ENCODE peak calls at places on chromosome 22, in five cellular contexts. C is A549, V is IMR-90, G is K562, H is GM12878. T is an unnamed sample.

GRCh38 chr22:39959640-39960447 is at the start of gene TMA7B:
- DNase-seq in C (peak), H (no peak), V (peak), G (peak), T (no peak)

GRCh38 chr22:26367402-26368245 is 61.4 kb upstream of the ASPHD2 start:
- DNase-seq in G (peak), H (no peak), V (peak), C (peak), T (peak)

GRCh38 chr22:40451230-40451629 is 80.8 kb downstream of the SGSM3 start:
- DNase-seq in H (no peak), V (no peak), G (no peak), C (no peak), T (no peak)

GRCh38 chr22:46507451-46508390 is 29.7 kb downstream of the CELSR1 start:
- DNase-seq in G (no peak), H (no peak), V (no peak), C (no peak), T (no peak)

GRCh38 chr22:46355369-46355995 is 20.0 kb downstream of the TRMU start:
- DNase-seq in V (peak), C (peak), G (peak), H (no peak), T (peak)

GRCh38 chr22:50607366-50608020 is 6.9 kb downstream of the MAPK8IP2 start:
- DNase-seq in V (no peak), C (no peak), G (no peak), H (no peak), T (no peak)

GRCh38 chr22:24580276-24580675 is 12.6 kb downstream of the LRRC75B start:
- DNase-seq in V (peak), G (no peak), C (no peak), H (no peak), T (no peak)

GRCh38 chr22:44622147-44622427 is 79.9 kb upstream of the PRR5 start:
- DNase-seq in V (no peak), C (peak), G (peak), H (no peak), T (no peak)

GRCh38 chr22:43345761-43346261 is 2.6 kb upstream of the SCUBE1 start:
- DNase-seq in G (peak), H (no peak), C (peak), V (no peak), T (peak)

GRCh38 chr22:43881091-43882061 is 10.4 kb downstream of the PNPLA5 start:
- DNase-seq in V (no peak), C (no peak), H (no peak), G (no peak), T (no peak)

GRCh38 chr22:17009640-17010291 is 1.7 kb upstream of the GAB4 start:
- DNase-seq in V (no peak), G (no peak), C (no peak), H (no peak), T (no peak)

GRCh38 chr22:23020659-23021293 is 49.5 kb upstream of the GNAZ start:
- DNase-seq in G (no peak), V (no peak), H (no peak), C (no peak), T (no peak)

GRCh38 chr22:47586946-47587345 is 824.5 kb downstream of the TBC1D22A start:
- DNase-seq in H (no peak), G (no peak), C (no peak), V (no peak), T (no peak)

GRCh38 chr22:39712938-39713525 is 142.5 kb downstream of the CACNA1I start:
- DNase-seq in H (no peak), C (no peak), V (no peak), G (no peak), T (no peak)

GRCh38 chr22:33537059-33537458 is 383.2 kb downstream of the LARGE1 start:
- DNase-seq in C (no peak), G (no peak), V (no peak), H (no peak), T (no peak)

GRCh38 chr22:33539202-33539901 is 380.9 kb downstream of the LARGE1 start:
- DNase-seq in V (no peak), H (no peak), C (no peak), G (no peak), T (peak)

GRCh38 chr22:33538277-33538885 is 381.9 kb downstream of the LARGE1 start:
- DNase-seq in H (no peak), C (no peak), G (no peak), V (no peak), T (no peak)

GRCh38 chr22:33539902-33540751 is 380.1 kb downstream of the LARGE1 start:
- DNase-seq in G (no peak), H (no peak), V (peak), C (peak), T (peak)

DNA sequence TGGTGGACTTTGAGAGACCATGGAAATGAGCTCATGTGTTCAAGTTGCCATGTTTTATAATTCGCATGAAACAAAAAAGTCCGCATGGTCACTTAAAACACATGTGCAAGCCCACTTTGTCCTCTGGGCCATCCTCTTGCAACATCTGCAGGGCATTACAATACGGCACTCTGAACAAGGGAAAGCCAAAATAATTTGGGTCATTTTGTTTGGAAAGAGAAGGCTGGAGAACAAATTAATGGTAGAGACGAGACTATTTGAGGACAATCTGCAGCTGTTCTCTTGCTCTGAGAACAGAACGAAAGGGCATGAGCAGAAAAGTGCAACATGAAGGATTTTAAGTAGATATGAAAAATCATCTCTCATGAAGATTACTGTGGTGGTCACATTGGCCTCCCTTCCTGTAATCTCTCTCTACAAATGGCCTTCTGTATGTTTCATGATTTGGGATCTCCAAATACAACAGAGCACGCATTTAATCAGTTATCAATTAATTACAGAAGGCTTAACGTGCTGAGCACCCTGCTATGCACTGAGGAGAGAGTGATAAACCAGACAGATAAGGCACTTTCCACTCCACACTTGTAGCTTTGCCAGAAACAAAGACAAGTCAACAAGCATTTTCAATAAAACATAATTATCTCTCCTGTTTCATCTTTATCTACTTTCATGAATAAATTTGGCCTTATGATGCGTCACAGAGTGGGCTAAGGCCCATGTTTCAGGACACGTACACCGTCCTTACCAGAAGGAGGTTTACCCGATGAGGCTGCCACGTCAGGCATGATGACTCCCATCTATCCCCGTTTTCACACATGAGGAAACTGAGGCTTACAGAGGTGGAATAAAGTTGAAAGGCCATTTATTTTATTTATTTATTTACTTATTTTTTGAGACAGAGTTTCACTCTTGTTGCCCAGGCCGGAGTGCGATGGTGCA is 384.1 kb downstream of the LARGE1 start:
- DNase-seq in C (no peak), H (no peak), V (no peak), G (no peak), T (no peak)
- TF ChIP-seq BHLHE40 in C (no peak), H (no peak), V (no peak), G (no peak), T (no peak)

DNA sequence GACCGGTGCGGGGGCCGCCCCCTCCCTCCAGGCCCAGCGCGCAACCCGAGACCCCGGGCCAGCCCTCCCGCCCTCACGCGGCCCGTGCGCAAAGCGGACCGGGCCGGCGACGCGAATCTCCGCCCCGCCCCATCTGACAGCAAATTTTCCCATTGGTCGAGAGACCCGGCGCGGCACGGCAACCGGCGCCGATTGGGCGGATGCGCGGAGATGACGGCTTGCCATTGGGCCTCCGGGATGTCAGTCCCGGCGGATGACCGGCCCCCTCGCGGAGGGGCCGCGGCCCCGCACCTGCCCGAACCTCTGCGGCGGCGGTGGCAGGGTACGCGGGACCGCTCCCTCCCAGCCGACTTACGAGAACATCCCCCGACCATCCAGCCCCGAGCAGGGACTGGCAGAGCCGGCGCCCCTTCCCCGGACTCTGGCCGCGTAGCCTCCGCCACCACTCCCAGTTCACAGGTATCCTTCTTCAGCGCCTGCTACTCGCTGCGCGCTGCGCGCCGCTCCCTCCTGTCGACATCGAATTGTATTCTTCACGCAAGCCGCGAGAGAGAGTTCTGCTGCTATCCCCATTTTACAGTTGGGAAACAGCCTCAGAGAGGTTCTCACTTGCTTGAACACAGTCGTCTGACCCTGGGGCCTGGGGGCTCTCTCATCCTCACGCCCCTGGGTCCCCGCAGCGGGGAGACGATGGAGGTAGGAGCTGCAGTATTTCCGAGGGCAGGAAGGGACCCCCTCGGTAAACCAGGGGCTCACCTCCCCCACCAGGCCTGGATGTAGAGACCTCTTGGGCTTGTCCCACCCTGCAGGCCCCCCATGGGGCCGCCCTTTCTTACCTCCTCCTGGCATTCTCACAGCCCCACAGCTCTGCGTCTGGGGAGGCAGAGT is at the start of gene ARVCF:
- DNase-seq in C (peak), V (peak), H (no peak), G (peak), T (peak)
- H3K4me3 ChIP-seq in C (peak), V (peak), H (peak), G (peak), T (peak)

DNA sequence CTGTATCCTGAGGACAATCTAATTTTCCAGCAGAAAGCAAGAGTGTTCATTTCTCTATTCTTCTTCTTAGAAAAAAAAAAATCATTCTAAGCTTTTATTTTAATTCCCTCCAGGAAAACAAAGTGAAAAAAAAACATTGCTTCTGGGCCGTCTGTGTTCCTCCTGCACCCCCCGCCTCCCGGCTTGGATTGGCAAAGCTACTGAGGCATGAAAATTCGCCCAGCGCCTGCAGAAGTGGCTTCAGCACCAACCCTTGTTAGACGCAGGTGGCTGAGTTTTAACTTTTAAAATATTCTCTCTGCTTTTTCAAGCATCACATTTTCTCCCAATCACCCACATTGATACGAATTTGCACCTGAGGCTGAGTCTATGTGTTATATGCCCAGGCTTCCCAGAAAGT is 401.6 kb downstream of the BRD1 start:
- DNase-seq in C (no peak), H (no peak), G (no peak), V (no peak), T (no peak)
- TF ChIP-seq CTCF in C (no peak), H (no peak), G (no peak), V (no peak), T (no peak)

GRCh38 chr22:38122616-38123015 is 12.1 kb upstream of the BAIAP2L2 start:
- DNase-seq in C (no peak), G (no peak), V (no peak), H (no peak), T (no peak)
- TF ChIP-seq BHLHE40 in C (no peak), G (no peak), V (no peak), H (no peak), T (no peak)

DNA sequence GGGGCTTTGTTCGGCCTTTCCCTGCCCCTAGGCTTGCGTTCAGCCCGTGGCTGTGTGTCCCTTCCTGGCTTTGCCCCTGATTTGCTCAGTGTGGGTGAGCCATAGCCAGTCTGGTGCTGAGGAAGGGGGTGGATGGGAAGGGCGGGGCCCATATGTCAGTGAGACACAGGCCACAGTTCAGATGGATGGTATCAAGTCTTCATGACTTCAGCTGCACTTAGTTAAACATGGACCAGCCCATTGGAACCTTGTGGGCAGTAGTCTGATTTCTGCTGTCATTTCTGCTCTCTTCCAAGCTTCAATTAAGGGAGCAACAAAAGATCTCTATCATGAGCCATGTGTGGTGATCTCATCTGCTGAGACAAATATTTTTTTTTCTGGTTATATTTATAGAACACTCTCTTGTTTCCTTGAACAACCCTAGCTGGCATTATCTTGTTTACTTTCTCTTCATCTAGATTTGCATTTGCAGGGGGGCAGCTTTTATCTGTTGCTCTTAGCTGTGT is 21.6 kb upstream of the PEX26 start:
- DNase-seq in C (peak), H (no peak), V (peak), G (no peak), T (peak)
- H3K4me3 ChIP-seq in C (no peak), H (no peak), V (no peak), G (no peak), T (no peak)